ENCODE peak calls at places on chromosomes 3 and 15, in ten cellular contexts. G is spleen, T is astrocyte of the cerebellum, Z is ascending aorta, V is fibroblast of mammary gland, F is cardiac fibroblast, Y is bronchial epithelial cell, N is left lung, R is AG10803, S is upper lobe of right lung. O is an unnamed sample.

GRCh38 chr3:152229692-152230091 is 39.0 kb upstream of the MBNL1 start:
- DNase-seq in Y (no peak), T (no peak), N (no peak), S (no peak), F (no peak), Z (no peak), G (no peak), R (no peak), V (no peak), O (no peak)

GRCh38 chr3:133490468-133491351 is 82.8 kb upstream of the CDV3 start:
- DNase-seq in G (peak; percentile 90), S (no peak), N (no peak), V (no peak), Y (no peak), Z (no peak), T (no peak), F (no peak), R (no peak), O (no peak)

GRCh38 chr15:71011503-71012155 is 103.6 kb upstream of the THSD4 start:
- DNase-seq in G (no peak), T (peak; percentile 28), Y (peak; percentile 71), V (peak; percentile 80), R (peak; percentile 66), S (no peak), F (peak; percentile 82), Z (no peak), N (no peak), O (peak; percentile 82)

GRCh38 chr3:4045756-4046155 is 246.5 kb downstream of the LRRN1 start:
- DNase-seq in G (no peak), S (no peak), R (no peak), N (no peak), Y (peak; percentile 7), V (no peak), Z (no peak), F (no peak), T (no peak), O (no peak)

GRCh38 chr3:12663311-12663935 is 494 bp downstream of the RAF1 start:
- DNase-seq in R (peak; percentile 53), S (no peak), N (peak; percentile 49), V (no peak), Y (no peak), F (no peak), G (no peak), T (no peak), Z (peak; percentile 80), O (peak; percentile 60)

GRCh38 chr15:78040653-78041244 is 36.8 kb downstream of the TBC1D2B start:
- DNase-seq in F (peak; percentile 21), G (no peak), V (peak; percentile 26), Z (no peak), T (no peak), S (no peak), N (no peak), R (peak; percentile 44), Y (no peak), O (no peak)

GRCh38 chr3:12218161-12218560 is 59.4 kb upstream of the TIMP4 start:
- DNase-seq in R (peak; percentile 10), V (no peak), Z (no peak), F (peak; percentile 28), Y (no peak), S (no peak), T (no peak), N (no peak), G (no peak), O (no peak)

GRCh38 chr3:196868297-196868661 is 559 bp downstream of the SENP5 start:
- DNase-seq in V (peak; percentile 13), N (peak; percentile 36), T (no peak), G (no peak), R (peak; percentile 9), S (no peak), Y (peak; percentile 21), Z (peak; percentile 62), F (peak; percentile 27), O (peak; percentile 34)

GRCh38 chr3:53800041-53800440 is 46.2 kb downstream of the CHDH start:
- DNase-seq in G (no peak), R (peak; percentile 30), T (no peak), Z (no peak), V (no peak), N (no peak), F (no peak), S (no peak), Y (no peak), O (no peak)

GRCh38 chr3:126028096-126028495 is 55.8 kb downstream of the SLC41A3 start:
- DNase-seq in F (no peak), Z (peak; percentile 30), S (no peak), V (no peak), R (no peak), G (no peak), N (no peak), Y (no peak), T (no peak), O (no peak)

GRCh38 chr15:96350884-96351639 is 20.6 kb downstream of the NR2F2 start:
- DNase-seq in G (no peak), Y (no peak), S (no peak), T (no peak), F (peak; percentile 34), Z (no peak), R (no peak), V (no peak), N (no peak), O (no peak)
- H3K4me3 ChIP-seq in G (peak overlapping the region; percentile 0), Y (no peak overlapping the region), S (no peak overlapping the region), T (no peak overlapping the region), F (no peak overlapping the region), Z (no peak overlapping the region), R (no peak overlapping the region), V (no peak overlapping the region), N (no peak overlapping the region), O (no peak overlapping the region)

GRCh38 chr3:31378226-31378625 is 154.5 kb upstream of the STT3B start:
- DNase-seq in G (no peak), F (no peak), V (no peak), N (no peak), Z (no peak), T (no peak), R (no peak), Y (no peak), S (no peak), O (no peak)

GRCh38 chr3:31389939-31390338 is 142.8 kb upstream of the STT3B start:
- DNase-seq in F (no peak), G (no peak), V (no peak), S (no peak), R (no peak), Z (no peak), T (no peak), N (no peak), Y (no peak), O (no peak)

GRCh38 chr3:31382856-31383255 is 149.9 kb upstream of the STT3B start:
- DNase-seq in R (no peak), S (no peak), Z (no peak), V (no peak), F (no peak), T (no peak), N (no peak), Y (no peak), G (no peak), O (no peak)

GRCh38 chr3:31379598-31379997 is 153.1 kb upstream of the STT3B start:
- DNase-seq in Y (no peak), R (no peak), F (peak; percentile 44), V (peak; percentile 38), S (no peak), N (no peak), Z (no peak), T (no peak), G (no peak), O (peak; percentile 54)

GRCh38 chr3:31384117-31384516 is 148.6 kb upstream of the STT3B start:
- DNase-seq in R (no peak), Y (no peak), S (no peak), F (no peak), G (no peak), T (no peak), Z (no peak), V (peak; percentile 16), N (no peak), O (no peak)
- TF ChIP-seq CTCF in R (no peak), Y (no peak), S (no peak), F (no peak), G (no peak), T (no peak), Z (no peak), V (no peak), N (no peak), O (no peak)

GRCh38 chr15:65922621-65923020 is 53.3 kb downstream of the RAB11A start:
- DNase-seq in G (no peak), T (no peak), Y (no peak), N (no peak), Z (no peak), V (no peak), R (no peak), S (no peak), F (no peak), O (no peak)
- H3K4me3 ChIP-seq in G (no peak overlapping the region), T (no peak overlapping the region), Y (no peak overlapping the region), N (no peak overlapping the region), Z (no peak overlapping the region), V (no peak overlapping the region), R (no peak overlapping the region), S (no peak overlapping the region), F (no peak overlapping the region), O (no peak overlapping the region)

GRCh38 chr15:77036537-77037474 is 34.1 kb downstream of the TSPAN3 start:
- DNase-seq in R (no peak), N (peak; percentile 32), V (no peak), F (no peak), Z (peak; percentile 61), S (peak; percentile 61), Y (no peak), G (peak; percentile 72), T (no peak), O (no peak)
- TF ChIP-seq CTCF in R (no peak), N (no peak), V (no peak), F (no peak), Z (no peak), S (no peak), Y (no peak), G (no peak), T (no peak), O (no peak)

GRCh38 chr3:70072754-70073153 is 73.2 kb downstream of the SAMMSON start:
- DNase-seq in S (no peak), R (no peak), Z (no peak), G (no peak), V (no peak), N (no peak), T (no peak), Y (no peak), F (no peak), O (no peak)
- H3K4me3 ChIP-seq in S (no peak overlapping the region), R (no peak overlapping the region), Z (no peak overlapping the region), G (no peak overlapping the region), V (no peak overlapping the region), N (no peak overlapping the region), T (no peak overlapping the region), Y (no peak overlapping the region), F (no peak overlapping the region), O (no peak overlapping the region)

DNA sequence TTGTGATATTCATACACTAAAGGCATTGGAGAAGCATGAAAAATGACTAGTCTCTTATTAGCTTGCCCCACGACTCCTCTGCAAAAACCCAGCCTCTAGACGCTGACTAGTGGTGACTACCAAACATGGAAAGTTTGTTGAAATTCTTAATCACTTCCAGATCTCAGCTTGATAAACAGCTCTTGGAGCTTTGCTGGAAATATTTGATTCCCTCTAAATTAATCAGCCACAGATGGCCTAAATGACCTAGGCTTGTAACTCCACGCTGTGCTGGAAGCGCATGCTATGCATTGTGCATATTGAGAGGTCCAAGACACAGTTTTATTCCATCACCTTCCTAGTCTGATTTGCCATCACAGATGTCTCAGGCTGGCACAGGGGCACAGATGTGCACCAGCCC is 244.7 kb upstream of the ST8SIA2 start:
- DNase-seq in T (no peak), G (no peak), N (no peak), Y (no peak), Z (no peak), V (peak; percentile 85), S (no peak), F (no peak), R (peak; percentile 88), O (no peak)
- TF ChIP-seq CTCF in T (no peak), G (no peak), N (no peak), Y (no peak), Z (no peak), V (peak; percentile 30), S (no peak), F (no peak), R (peak; percentile 38), O (no peak)